ENCODE peak calls at places on chromosomes 6 and 20, in six cellular contexts. U is progenitor cell of endocrine pancreas, R is Calu3, S is foreskin keratinocyte, H is tibial nerve, V is HCT116. O is an unnamed sample.

GRCh38 chr6:124073820-124074587 is 270.3 kb downstream of the NKAIN2 start:
- DNase-seq in U (no peak), R (no peak), S (no peak), H (no peak), V (no peak), O (no peak)

GRCh38 chr6:153140299-153140698 is 9.2 kb upstream of the RGS17 start:
- DNase-seq in U (no peak), R (no peak), S (no peak), H (no peak), V (no peak), O (no peak)

GRCh38 chr20:24718696-24719095 is 230.4 kb upstream of the CST7 start:
- DNase-seq in U (no peak), R (no peak), S (no peak), H (no peak), V (no peak), O (no peak)

GRCh38 chr6:139146317-139146726 is 11.4 kb downstream of the HECA start:
- DNase-seq in U (no peak), R (no peak), S (no peak), H (no peak), V (no peak), O (no peak)

GRCh38 chr20:12318043-12318442 is 400.4 kb downstream of the BTBD3 start:
- DNase-seq in U (no peak), R (no peak), S (no peak), H (no peak), V (no peak), O (no peak)

GRCh38 chr6:57257911-57258541 is 35.9 kb upstream of the RAB23 start:
- DNase-seq in U (no peak), R (no peak), S (no peak), H (no peak), V (no peak), O (no peak)

GRCh38 chr20:37389241-37389747 is 43.4 kb downstream of the SRC start:
- DNase-seq in U (no peak), R (no peak), S (no peak), H (no peak), V (no peak), O (no peak)

GRCh38 chr20:44111712-44112335 is 75.2 kb downstream of the JPH2 start:
- DNase-seq in U (no peak), R (no peak), S (no peak), H (no peak), V (no peak), O (no peak)

GRCh38 chr20:18856873-18857272 is 43.3 kb downstream of the SCP2D1 start:
- DNase-seq in U (no peak), R (no peak), S (no peak), H (no peak), V (no peak), O (no peak)

GRCh38 chr6:25601797-25602679 is 50.0 kb upstream of the SCGN start:
- DNase-seq in U (no peak), R (no peak), S (no peak), H (no peak), V (peak), O (peak)

GRCh38 chr6:79373880-79374279 is 139.4 kb upstream of the HMGN3 start:
- DNase-seq in U (no peak), R (no peak), S (peak), H (no peak), V (no peak), O (no peak)

GRCh38 chr20:59751075-59751711 is 146.9 kb downstream of the PHACTR3 start:
- DNase-seq in U (peak), R (peak), S (no peak), H (peak), V (peak), O (no peak)

GRCh38 chr20:25376236-25376635 is 14.4 kb downstream of the ABHD12 start:
- DNase-seq in U (no peak), R (no peak), S (no peak), H (no peak), V (no peak), O (no peak)

GRCh38 chr6:10655508-10656055 is 38.8 kb downstream of the C6orf52 start:
- DNase-seq in U (no peak), R (no peak), S (no peak), H (no peak), V (no peak), O (no peak)

GRCh38 chr20:37223053-37223452 is 38.6 kb downstream of the GHRH start:
- DNase-seq in U (no peak), R (no peak), S (peak), H (no peak), V (no peak), O (peak)

GRCh38 chr6:15987569-15987968 is 141.3 kb upstream of the MYLIP start:
- DNase-seq in U (no peak), R (no peak), S (no peak), H (no peak), V (no peak), O (no peak)

GRCh38 chr20:23691675-23692074 is 2.8 kb upstream of the CST4 start:
- DNase-seq in U (no peak), R (no peak), S (no peak), H (no peak), V (no peak), O (no peak)

GRCh38 chr20:39880890-39881289 is 808.1 kb downstream of the MAFB start:
- DNase-seq in U (no peak), R (no peak), S (peak), H (no peak), V (no peak), O (no peak)
- TF ChIP-seq CTCF in U (no peak), R (no peak), S (peak), H (no peak), V (peak), O (peak)

GRCh38 chr6:31493875-31494694 is 3.9 kb upstream of the MICB start:
- DNase-seq in U (peak), R (peak), S (no peak), H (peak), V (peak), O (no peak)
- TF ChIP-seq CTCF in U (peak), R (peak), S (peak), H (peak), V (peak), O (peak)

DNA sequence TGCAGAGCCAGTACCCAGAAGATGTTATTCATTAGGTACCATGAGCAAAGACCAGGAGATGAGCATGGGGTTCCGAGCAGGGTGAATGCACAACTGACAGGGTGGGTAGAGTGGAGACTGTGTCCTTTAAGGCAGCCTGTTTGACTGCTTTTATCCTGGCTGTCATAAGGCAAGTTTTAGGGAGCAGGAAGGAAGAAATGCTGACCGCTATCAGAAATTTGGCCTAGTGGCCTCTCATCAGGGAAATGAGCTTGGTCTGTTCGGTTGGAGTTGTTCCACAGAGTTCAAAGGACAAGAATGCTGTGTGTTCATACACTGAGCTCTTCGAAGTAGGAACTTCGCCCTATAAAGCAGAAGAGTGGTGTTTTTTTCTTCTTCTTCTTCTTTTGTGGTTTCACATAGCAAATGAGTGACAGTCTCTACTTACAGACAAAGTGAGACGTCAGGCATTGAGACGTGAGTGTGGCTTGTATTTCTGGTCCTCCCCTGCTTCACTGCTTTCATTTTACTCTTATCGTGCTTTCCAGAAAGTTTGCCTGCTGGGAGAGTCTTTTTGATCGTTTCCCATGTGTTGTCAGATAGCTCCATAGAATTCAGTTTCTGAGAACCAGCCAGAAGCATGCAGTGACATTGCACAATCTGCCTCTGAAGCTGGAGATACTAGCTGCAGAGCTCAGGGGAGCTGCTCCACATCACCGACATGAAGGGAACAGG is at the start of gene CASS4:
- DNase-seq in U (no peak), R (no peak), S (no peak), H (no peak), V (no peak), O (no peak)
- TF ChIP-seq CTCF in U (no peak), R (no peak), S (no peak), H (no peak), V (no peak), O (no peak)

DNA sequence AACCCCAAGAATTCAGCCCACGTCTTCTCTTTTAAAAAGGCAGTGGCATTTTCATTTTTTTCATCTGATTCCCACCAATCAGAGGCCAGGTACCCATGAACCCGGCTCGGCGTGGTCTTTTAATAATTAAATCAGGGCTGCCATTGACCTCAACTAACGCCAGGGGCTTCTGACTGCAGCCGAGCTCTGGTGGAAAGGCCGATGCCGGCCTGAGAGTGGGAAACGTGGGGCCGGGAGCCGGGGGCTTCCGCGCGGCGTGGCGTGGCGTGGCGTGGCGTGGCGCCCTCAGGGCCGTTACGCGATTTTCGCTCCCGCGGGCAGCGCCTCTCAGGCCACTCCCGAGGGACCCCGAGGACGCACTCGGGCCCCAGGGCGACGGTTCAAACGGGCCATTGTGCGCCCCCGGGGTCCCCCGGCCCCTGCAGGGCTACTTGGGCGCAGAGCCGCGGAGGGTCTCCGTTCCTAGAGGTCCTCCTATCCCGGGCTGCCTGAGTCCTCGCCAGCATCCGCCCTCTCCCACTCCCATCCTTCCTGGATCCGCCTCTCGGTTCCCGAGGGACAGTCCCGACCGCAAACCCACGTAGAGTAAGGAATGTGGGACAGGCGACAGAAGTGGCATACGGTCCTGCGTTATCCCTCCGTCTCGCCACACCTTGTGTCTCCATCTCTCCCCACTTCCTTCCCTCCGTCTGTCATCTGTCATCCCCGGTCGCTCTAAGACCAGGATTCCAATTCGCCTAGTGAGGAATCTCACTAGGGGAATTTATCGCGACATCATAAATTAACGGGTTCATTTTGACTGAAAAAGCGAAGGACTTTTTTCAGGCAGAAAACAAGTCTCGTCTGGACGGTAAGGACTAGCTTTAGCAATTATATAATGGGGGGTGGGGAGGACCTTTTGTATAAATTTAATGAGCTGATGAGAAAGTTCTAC is 876 bp upstream of the TBPL1 start:
- DNase-seq in U (peak), R (peak), S (peak), H (peak), V (peak), O (no peak)
- TF ChIP-seq CTCF in U (peak), R (no peak), S (peak), H (peak), V (no peak), O (peak)

GRCh38 chr20:21509597-21510331 is 4.1 kb downstream of the NKX2-2 start:
- DNase-seq in U (no peak), R (no peak), S (no peak), H (no peak), V (no peak), O (no peak)
- TF ChIP-seq CTCF in U (no peak), R (no peak), S (peak), H (no peak), V (no peak), O (no peak)

GRCh38 chr6:107613980-107614379 is 124.1 kb downstream of the SOBP start:
- DNase-seq in U (no peak), R (no peak), S (no peak), H (no peak), V (no peak), O (no peak)

GRCh38 chr6:107612762-107613415 is 123.0 kb downstream of the SOBP start:
- DNase-seq in U (no peak), R (no peak), S (no peak), H (no peak), V (no peak), O (no peak)

GRCh38 chr6:107614828-107615227 is 124.9 kb downstream of the SOBP start:
- DNase-seq in U (no peak), R (no peak), S (no peak), H (no peak), V (no peak), O (no peak)

GRCh38 chr6:107607109-107607508 is 117.2 kb downstream of the SOBP start:
- DNase-seq in U (no peak), R (no peak), S (no peak), H (no peak), V (no peak), O (no peak)

GRCh38 chr6:107611060-107611824 is 121.3 kb downstream of the SOBP start:
- DNase-seq in U (no peak), R (no peak), S (no peak), H (no peak), V (no peak), O (no peak)
- TF ChIP-seq CTCF in U (no peak), R (no peak), S (no peak), H (no peak), V (no peak), O (no peak)

GRCh38 chr6:77264970-77265369 is 198.3 kb downstream of the HTR1B start:
- DNase-seq in U (no peak), R (no peak), S (no peak), H (no peak), V (no peak), O (no peak)
- TF ChIP-seq CTCF in U (no peak), R (no peak), S (peak), H (no peak), V (peak), O (no peak)

GRCh38 chr6:157471895-157472686 is 91.1 kb downstream of the ZDHHC14 start:
- DNase-seq in U (no peak), R (no peak), S (no peak), H (no peak), V (no peak), O (no peak)
- TF ChIP-seq CTCF in U (no peak), R (no peak), S (no peak), H (no peak), V (no peak), O (no peak)

GRCh38 chr6:27188885-27189418 is 58.5 kb upstream of the PRSS16 start:
- DNase-seq in U (no peak), R (peak), S (no peak), H (no peak), V (peak), O (no peak)
- TF ChIP-seq CTCF in U (peak), R (peak), S (peak), H (peak), V (peak), O (peak)